ENCODE peak calls at places on chromosomes 5 and 9, in four cellular contexts. A, U, Y and Z are unnamed samples.

GRCh38 chr9:100029246-100029645 is 69.6 kb downstream of the ERP44 start:
- DNase-seq in A (no peak), U (no peak), Y (no peak), Z (no peak)

GRCh38 chr5:80174790-80175189 is 81.1 kb downstream of the SERINC5 start:
- DNase-seq in A (no peak), U (no peak), Y (no peak), Z (no peak)

GRCh38 chr9:71249729-71250317 is 128.4 kb upstream of the TRPM3 start:
- DNase-seq in A (peak; percentile 54), U (peak; percentile 81), Y (peak; percentile 26), Z (peak; percentile 12)

GRCh38 chr5:2393556-2393955 is 357.9 kb downstream of the IRX2 start:
- DNase-seq in A (no peak), U (no peak), Y (no peak), Z (no peak)

GRCh38 chr5:122897283-122897602 is 51.8 kb downstream of the SNX24 start:
- DNase-seq in A (no peak), U (no peak), Y (no peak), Z (no peak)

GRCh38 chr5:73027361-73027760 is 71.5 kb downstream of the FCHO2 start:
- DNase-seq in A (no peak), U (no peak), Y (no peak), Z (no peak)

GRCh38 chr5:60514152-60514551 is 185.8 kb downstream of the DEPDC1B start:
- DNase-seq in A (no peak), U (no peak), Y (no peak), Z (no peak)

GRCh38 chr5:655406-655805 is 37.7 kb downstream of the TPPP start:
- DNase-seq in A (no peak), U (no peak), Y (no peak), Z (no peak)

GRCh38 chr5:33233013-33233463 is 207.7 kb upstream of the TARS1 start:
- DNase-seq in A (no peak), U (peak; percentile 35), Y (no peak), Z (no peak)

GRCh38 chr5:1161108-1161831 is 40.1 kb upstream of the SLC6A19 start:
- DNase-seq in A (no peak), U (no peak), Y (peak; percentile 67), Z (no peak)

GRCh38 chr9:35406183-35406959 is 83.5 kb upstream of the RUSC2 start:
- DNase-seq in A (no peak), U (peak; percentile 7), Y (no peak), Z (no peak)

GRCh38 chr5:78627175-78627574 is 21.4 kb downstream of the LHFPL2 start:
- DNase-seq in A (no peak), U (peak; percentile 69), Y (no peak), Z (no peak)

GRCh38 chr5:74326571-74327338 is 313.8 kb downstream of the ENC1 start:
- DNase-seq in A (peak; percentile 65), U (peak; percentile 87), Y (no peak), Z (no peak)

GRCh38 chr9:35911690-35912089 is 2.4 kb downstream of the SPAAR start:
- DNase-seq in A (no peak), U (no peak), Y (no peak), Z (no peak)

GRCh38 chr5:82100303-82101077 is 128.7 kb downstream of the ATG10 start:
- DNase-seq in A (no peak), U (no peak), Y (no peak), Z (no peak)

GRCh38 chr5:53243403-53243802 is 133.8 kb upstream of the MOCS2 start:
- DNase-seq in A (no peak), U (no peak), Y (no peak), Z (no peak)

GRCh38 chr5:168975331-168975730 is 325.6 kb downstream of the SLIT3 start:
- DNase-seq in A (no peak), U (no peak), Y (no peak), Z (no peak)

GRCh38 chr9:4674783-4675182 is 4.6 kb upstream of the CDC37L1 start:
- DNase-seq in A (peak; percentile 65), U (peak; percentile 74), Y (no peak), Z (no peak)

GRCh38 chr5:40630166-40630565 is 49.5 kb upstream of the PTGER4 start:
- DNase-seq in A (no peak), U (no peak), Y (no peak), Z (no peak)

GRCh38 chr5:6484446-6484845 is 35.8 kb downstream of the UBE2QL1 start:
- DNase-seq in A (no peak), U (no peak), Y (no peak), Z (no peak)

GRCh38 chr5:168227973-168228615 is 63.4 kb upstream of the WWC1 start:
- DNase-seq in A (no peak), U (peak; percentile 50), Y (no peak), Z (no peak)

GRCh38 chr5:35617435-35618296 is at the start of gene SPEF2:
- DNase-seq in A (peak; percentile 90), U (peak; percentile 94), Y (peak; percentile 64), Z (peak; percentile 97)

GRCh38 chr9:127873886-127874285 is 3.6 kb downstream of the AK1 start:
- DNase-seq in A (peak; percentile 71), U (peak; percentile 84), Y (no peak), Z (no peak)

GRCh38 chr9:2610985-2611384 is 10.6 kb upstream of the VLDLR start:
- DNase-seq in A (peak; percentile 26), U (peak; percentile 15), Y (no peak), Z (no peak)